ENCODE peak calls at places on chromosomes 4 and X, in ten cellular contexts. One of them, this sample, is unnamed.

GRCh38 chr4:150886597-150886996 is 128.5 kb downstream of the LRBA start:
- DNase-seq in HS-5: no peak
- DNase-seq in glutamatergic neuron: no peak
- DNase-seq in mammary epithelial cell: no peak
- DNase-seq in MCF 10A: peak
- DNase-seq in effector memory CD4-positive, alpha-beta T cell: no peak
- DNase-seq in nucleus accumbens: no peak
- DNase-seq in activated B cell treated with CpG ODN at 0.5 μM for 24 hours: no peak
- DNase-seq in cardiac muscle cell: peak
- DNase-seq in astrocyte of the spinal cord: no peak
- DNase-seq in this sample: no peak

GRCh38 chrX:119512145-119512800 is 44.0 kb downstream of the SLC25A5 start:
- DNase-seq in HS-5: no peak
- DNase-seq in glutamatergic neuron: peak
- DNase-seq in mammary epithelial cell: peak
- DNase-seq in MCF 10A: peak
- DNase-seq in effector memory CD4-positive, alpha-beta T cell: no peak
- DNase-seq in nucleus accumbens: peak
- DNase-seq in activated B cell treated with CpG ODN at 0.5 μM for 24 hours: no peak
- DNase-seq in cardiac muscle cell: peak
- DNase-seq in astrocyte of the spinal cord: peak
- DNase-seq in this sample: peak

GRCh38 chr4:185721949-185722316 is 90.1 kb downstream of the SORBS2 start:
- DNase-seq in HS-5: no peak
- DNase-seq in glutamatergic neuron: no peak
- DNase-seq in mammary epithelial cell: no peak
- DNase-seq in MCF 10A: peak
- DNase-seq in effector memory CD4-positive, alpha-beta T cell: no peak
- DNase-seq in nucleus accumbens: no peak
- DNase-seq in activated B cell treated with CpG ODN at 0.5 μM for 24 hours: no peak
- DNase-seq in cardiac muscle cell: peak
- DNase-seq in astrocyte of the spinal cord: peak
- DNase-seq in this sample: no peak

GRCh38 chr4:91256043-91256442 is 1047.7 kb upstream of the GRID2 start:
- DNase-seq in HS-5: no peak
- DNase-seq in glutamatergic neuron: no peak
- DNase-seq in mammary epithelial cell: no peak
- DNase-seq in MCF 10A: no peak
- DNase-seq in effector memory CD4-positive, alpha-beta T cell: no peak
- DNase-seq in nucleus accumbens: no peak
- DNase-seq in activated B cell treated with CpG ODN at 0.5 μM for 24 hours: no peak
- DNase-seq in cardiac muscle cell: no peak
- DNase-seq in astrocyte of the spinal cord: no peak
- DNase-seq in this sample: no peak

GRCh38 chr4:48370260-48371134 is 29.2 kb downstream of the SLAIN2 start:
- DNase-seq in HS-5: no peak
- DNase-seq in glutamatergic neuron: no peak
- DNase-seq in mammary epithelial cell: no peak
- DNase-seq in MCF 10A: no peak
- DNase-seq in effector memory CD4-positive, alpha-beta T cell: no peak
- DNase-seq in nucleus accumbens: no peak
- DNase-seq in activated B cell treated with CpG ODN at 0.5 μM for 24 hours: no peak
- DNase-seq in cardiac muscle cell: no peak
- DNase-seq in astrocyte of the spinal cord: no peak
- DNase-seq in this sample: no peak

GRCh38 chr4:149823770-149824221 is 8.2 kb upstream of the IQCM start:
- DNase-seq in HS-5: peak
- DNase-seq in glutamatergic neuron: no peak
- DNase-seq in mammary epithelial cell: peak
- DNase-seq in MCF 10A: peak
- DNase-seq in effector memory CD4-positive, alpha-beta T cell: no peak
- DNase-seq in nucleus accumbens: no peak
- DNase-seq in activated B cell treated with CpG ODN at 0.5 μM for 24 hours: no peak
- DNase-seq in cardiac muscle cell: peak
- DNase-seq in astrocyte of the spinal cord: peak
- DNase-seq in this sample: no peak

GRCh38 chrX:15864629-15865028 is 10.0 kb upstream of the AP1S2 start:
- DNase-seq in HS-5: no peak
- DNase-seq in glutamatergic neuron: no peak
- DNase-seq in mammary epithelial cell: peak
- DNase-seq in MCF 10A: peak
- DNase-seq in effector memory CD4-positive, alpha-beta T cell: no peak
- DNase-seq in nucleus accumbens: no peak
- DNase-seq in activated B cell treated with CpG ODN at 0.5 μM for 24 hours: no peak
- DNase-seq in cardiac muscle cell: no peak
- DNase-seq in astrocyte of the spinal cord: peak
- DNase-seq in this sample: no peak

GRCh38 chr4:105145913-105146285 is 777 bp upstream of the TET2 start:
- DNase-seq in HS-5: no peak
- DNase-seq in glutamatergic neuron: no peak
- DNase-seq in mammary epithelial cell: no peak
- DNase-seq in MCF 10A: no peak
- DNase-seq in effector memory CD4-positive, alpha-beta T cell: no peak
- DNase-seq in nucleus accumbens: peak
- DNase-seq in activated B cell treated with CpG ODN at 0.5 μM for 24 hours: peak
- DNase-seq in cardiac muscle cell: no peak
- DNase-seq in astrocyte of the spinal cord: peak
- DNase-seq in this sample: no peak

GRCh38 chrX:149825424-149825823 is 43.7 kb downstream of the MAGEA9 start:
- DNase-seq in HS-5: no peak
- DNase-seq in glutamatergic neuron: peak
- DNase-seq in mammary epithelial cell: no peak
- DNase-seq in MCF 10A: peak
- DNase-seq in effector memory CD4-positive, alpha-beta T cell: no peak
- DNase-seq in nucleus accumbens: peak
- DNase-seq in activated B cell treated with CpG ODN at 0.5 μM for 24 hours: no peak
- DNase-seq in cardiac muscle cell: peak
- DNase-seq in astrocyte of the spinal cord: no peak
- DNase-seq in this sample: peak

GRCh38 chr4:57231781-57232180 is 121.6 kb upstream of the IGFBP7 start:
- DNase-seq in HS-5: no peak
- DNase-seq in glutamatergic neuron: no peak
- DNase-seq in mammary epithelial cell: peak
- DNase-seq in MCF 10A: no peak
- DNase-seq in effector memory CD4-positive, alpha-beta T cell: no peak
- DNase-seq in nucleus accumbens: no peak
- DNase-seq in activated B cell treated with CpG ODN at 0.5 μM for 24 hours: no peak
- DNase-seq in cardiac muscle cell: no peak
- DNase-seq in astrocyte of the spinal cord: no peak
- DNase-seq in this sample: no peak

GRCh38 chrX:70979136-70979762 is 48.4 kb upstream of the SLC7A3 start:
- DNase-seq in HS-5: no peak
- DNase-seq in glutamatergic neuron: no peak
- DNase-seq in mammary epithelial cell: peak
- DNase-seq in MCF 10A: peak
- DNase-seq in effector memory CD4-positive, alpha-beta T cell: no peak
- DNase-seq in nucleus accumbens: no peak
- DNase-seq in activated B cell treated with CpG ODN at 0.5 μM for 24 hours: no peak
- DNase-seq in cardiac muscle cell: peak
- DNase-seq in astrocyte of the spinal cord: peak
- DNase-seq in this sample: no peak

GRCh38 chrX:1591863-1592127 is 391 bp downstream of the AKAP17A start:
- DNase-seq in HS-5: no peak
- DNase-seq in glutamatergic neuron: no peak
- DNase-seq in mammary epithelial cell: no peak
- DNase-seq in MCF 10A: no peak
- DNase-seq in effector memory CD4-positive, alpha-beta T cell: no peak
- DNase-seq in nucleus accumbens: no peak
- DNase-seq in activated B cell treated with CpG ODN at 0.5 μM for 24 hours: no peak
- DNase-seq in cardiac muscle cell: no peak
- DNase-seq in astrocyte of the spinal cord: no peak
- DNase-seq in this sample: no peak

GRCh38 chr4:5900844-5901243 is 8.0 kb upstream of the CRMP1 start:
- DNase-seq in HS-5: no peak
- DNase-seq in glutamatergic neuron: no peak
- DNase-seq in mammary epithelial cell: no peak
- DNase-seq in MCF 10A: no peak
- DNase-seq in effector memory CD4-positive, alpha-beta T cell: no peak
- DNase-seq in nucleus accumbens: no peak
- DNase-seq in activated B cell treated with CpG ODN at 0.5 μM for 24 hours: no peak
- DNase-seq in cardiac muscle cell: no peak
- DNase-seq in astrocyte of the spinal cord: no peak
- DNase-seq in this sample: no peak

GRCh38 chr4:158065176-158065575 is 107.6 kb downstream of the GASK1B start:
- DNase-seq in HS-5: no peak
- DNase-seq in glutamatergic neuron: no peak
- DNase-seq in mammary epithelial cell: peak
- DNase-seq in MCF 10A: peak
- DNase-seq in effector memory CD4-positive, alpha-beta T cell: no peak
- DNase-seq in nucleus accumbens: no peak
- DNase-seq in activated B cell treated with CpG ODN at 0.5 μM for 24 hours: no peak
- DNase-seq in cardiac muscle cell: no peak
- DNase-seq in astrocyte of the spinal cord: no peak
- DNase-seq in this sample: no peak

GRCh38 chrX:74523224-74523623 is 91.2 kb downstream of the RLIM start:
- DNase-seq in HS-5: no peak
- DNase-seq in glutamatergic neuron: no peak
- DNase-seq in mammary epithelial cell: no peak
- DNase-seq in MCF 10A: no peak
- DNase-seq in effector memory CD4-positive, alpha-beta T cell: no peak
- DNase-seq in nucleus accumbens: no peak
- DNase-seq in activated B cell treated with CpG ODN at 0.5 μM for 24 hours: no peak
- DNase-seq in cardiac muscle cell: peak
- DNase-seq in astrocyte of the spinal cord: no peak
- DNase-seq in this sample: no peak

GRCh38 chrX:82081027-82081426 is 879.1 kb downstream of the SH3BGRL start:
- DNase-seq in HS-5: no peak
- DNase-seq in glutamatergic neuron: no peak
- DNase-seq in mammary epithelial cell: no peak
- DNase-seq in MCF 10A: peak
- DNase-seq in effector memory CD4-positive, alpha-beta T cell: no peak
- DNase-seq in nucleus accumbens: no peak
- DNase-seq in activated B cell treated with CpG ODN at 0.5 μM for 24 hours: no peak
- DNase-seq in cardiac muscle cell: no peak
- DNase-seq in astrocyte of the spinal cord: no peak
- DNase-seq in this sample: no peak

GRCh38 chrX:114251575-114251974 is 332.3 kb upstream of the HTR2C start:
- DNase-seq in HS-5: no peak
- DNase-seq in glutamatergic neuron: no peak
- DNase-seq in mammary epithelial cell: no peak
- DNase-seq in MCF 10A: no peak
- DNase-seq in effector memory CD4-positive, alpha-beta T cell: no peak
- DNase-seq in nucleus accumbens: no peak
- DNase-seq in activated B cell treated with CpG ODN at 0.5 μM for 24 hours: no peak
- DNase-seq in cardiac muscle cell: no peak
- DNase-seq in astrocyte of the spinal cord: no peak
- DNase-seq in this sample: no peak

GRCh38 chr4:173477016-173477415 is 53.0 kb downstream of the HAND2 start:
- DNase-seq in HS-5: no peak
- DNase-seq in glutamatergic neuron: no peak
- DNase-seq in mammary epithelial cell: no peak
- DNase-seq in MCF 10A: no peak
- DNase-seq in effector memory CD4-positive, alpha-beta T cell: no peak
- DNase-seq in nucleus accumbens: no peak
- DNase-seq in activated B cell treated with CpG ODN at 0.5 μM for 24 hours: no peak
- DNase-seq in cardiac muscle cell: no peak
- DNase-seq in astrocyte of the spinal cord: peak
- DNase-seq in this sample: no peak

GRCh38 chrX:6029014-6029413 is 199.7 kb downstream of the NLGN4X start:
- DNase-seq in HS-5: no peak
- DNase-seq in glutamatergic neuron: no peak
- DNase-seq in mammary epithelial cell: no peak
- DNase-seq in MCF 10A: no peak
- DNase-seq in effector memory CD4-positive, alpha-beta T cell: no peak
- DNase-seq in nucleus accumbens: no peak
- DNase-seq in activated B cell treated with CpG ODN at 0.5 μM for 24 hours: no peak
- DNase-seq in cardiac muscle cell: no peak
- DNase-seq in astrocyte of the spinal cord: no peak
- DNase-seq in this sample: no peak

GRCh38 chr4:182808673-182809416 is 108.3 kb downstream of the DCTD start:
- DNase-seq in HS-5: peak
- DNase-seq in glutamatergic neuron: no peak
- DNase-seq in mammary epithelial cell: no peak
- DNase-seq in MCF 10A: peak
- DNase-seq in effector memory CD4-positive, alpha-beta T cell: peak
- DNase-seq in nucleus accumbens: no peak
- DNase-seq in activated B cell treated with CpG ODN at 0.5 μM for 24 hours: no peak
- DNase-seq in cardiac muscle cell: no peak
- DNase-seq in astrocyte of the spinal cord: no peak
- DNase-seq in this sample: no peak

GRCh38 chr4:125382995-125383394 is 68.2 kb downstream of the FAT4 start:
- DNase-seq in HS-5: no peak
- DNase-seq in glutamatergic neuron: no peak
- DNase-seq in mammary epithelial cell: no peak
- DNase-seq in MCF 10A: no peak
- DNase-seq in effector memory CD4-positive, alpha-beta T cell: no peak
- DNase-seq in nucleus accumbens: no peak
- DNase-seq in activated B cell treated with CpG ODN at 0.5 μM for 24 hours: no peak
- DNase-seq in cardiac muscle cell: peak
- DNase-seq in astrocyte of the spinal cord: peak
- DNase-seq in this sample: no peak

GRCh38 chrX:138859421-138859820 is 147.9 kb upstream of the FGF13 start:
- DNase-seq in HS-5: no peak
- DNase-seq in glutamatergic neuron: no peak
- DNase-seq in mammary epithelial cell: no peak
- DNase-seq in MCF 10A: no peak
- DNase-seq in effector memory CD4-positive, alpha-beta T cell: no peak
- DNase-seq in nucleus accumbens: no peak
- DNase-seq in activated B cell treated with CpG ODN at 0.5 μM for 24 hours: no peak
- DNase-seq in cardiac muscle cell: no peak
- DNase-seq in astrocyte of the spinal cord: no peak
- DNase-seq in this sample: no peak

GRCh38 chrX:123121241-123121640 is 62.8 kb upstream of the GRIA3 start:
- DNase-seq in HS-5: no peak
- DNase-seq in glutamatergic neuron: no peak
- DNase-seq in mammary epithelial cell: peak
- DNase-seq in MCF 10A: peak
- DNase-seq in effector memory CD4-positive, alpha-beta T cell: no peak
- DNase-seq in nucleus accumbens: no peak
- DNase-seq in activated B cell treated with CpG ODN at 0.5 μM for 24 hours: no peak
- DNase-seq in cardiac muscle cell: no peak
- DNase-seq in astrocyte of the spinal cord: peak
- DNase-seq in this sample: no peak

GRCh38 chr4:176534566-176534965 is 214.8 kb downstream of the SPCS3 start:
- DNase-seq in HS-5: peak
- DNase-seq in glutamatergic neuron: no peak
- DNase-seq in mammary epithelial cell: peak
- DNase-seq in MCF 10A: peak
- DNase-seq in effector memory CD4-positive, alpha-beta T cell: no peak
- DNase-seq in nucleus accumbens: no peak
- DNase-seq in activated B cell treated with CpG ODN at 0.5 μM for 24 hours: no peak
- DNase-seq in cardiac muscle cell: peak
- DNase-seq in astrocyte of the spinal cord: peak
- DNase-seq in this sample: no peak

GRCh38 chr4:152259866-152260265 is 276.0 kb downstream of the FBXW7 start:
- DNase-seq in HS-5: peak
- DNase-seq in glutamatergic neuron: no peak
- DNase-seq in mammary epithelial cell: peak
- DNase-seq in MCF 10A: peak
- DNase-seq in effector memory CD4-positive, alpha-beta T cell: no peak
- DNase-seq in nucleus accumbens: no peak
- DNase-seq in activated B cell treated with CpG ODN at 0.5 μM for 24 hours: no peak
- DNase-seq in cardiac muscle cell: no peak
- DNase-seq in astrocyte of the spinal cord: peak
- DNase-seq in this sample: no peak

GRCh38 chr4:73692284-73692683 is 48.1 kb upstream of the CXCL8 start:
- DNase-seq in HS-5: no peak
- DNase-seq in glutamatergic neuron: no peak
- DNase-seq in mammary epithelial cell: peak
- DNase-seq in MCF 10A: no peak
- DNase-seq in effector memory CD4-positive, alpha-beta T cell: no peak
- DNase-seq in nucleus accumbens: no peak
- DNase-seq in activated B cell treated with CpG ODN at 0.5 μM for 24 hours: no peak
- DNase-seq in cardiac muscle cell: peak
- DNase-seq in astrocyte of the spinal cord: no peak
- DNase-seq in this sample: no peak

GRCh38 chr4:61666248-61666647 is 466.1 kb downstream of the ADGRL3 start:
- DNase-seq in HS-5: no peak
- DNase-seq in glutamatergic neuron: no peak
- DNase-seq in mammary epithelial cell: no peak
- DNase-seq in MCF 10A: no peak
- DNase-seq in effector memory CD4-positive, alpha-beta T cell: no peak
- DNase-seq in nucleus accumbens: no peak
- DNase-seq in activated B cell treated with CpG ODN at 0.5 μM for 24 hours: no peak
- DNase-seq in cardiac muscle cell: no peak
- DNase-seq in astrocyte of the spinal cord: no peak
- DNase-seq in this sample: no peak

GRCh38 chr4:26181616-26182015 is 139.2 kb upstream of the RBPJ start:
- DNase-seq in HS-5: no peak
- DNase-seq in glutamatergic neuron: no peak
- DNase-seq in mammary epithelial cell: peak
- DNase-seq in MCF 10A: no peak
- DNase-seq in effector memory CD4-positive, alpha-beta T cell: no peak
- DNase-seq in nucleus accumbens: no peak
- DNase-seq in activated B cell treated with CpG ODN at 0.5 μM for 24 hours: no peak
- DNase-seq in cardiac muscle cell: no peak
- DNase-seq in astrocyte of the spinal cord: peak
- DNase-seq in this sample: no peak